ENCODE peak calls at places on chromosome 4, in four cellular contexts. One of them, this sample, is unnamed.

GRCh38 chr4:112448211-112448745 is 67.7 kb downstream of the NEUROG2 start:
- DNase-seq in trophoblast cell: no peak
- DNase-seq in epithelial cell of esophagus: peak; percentile 22
- DNase-seq in activated CD4-positive, alpha-beta T cell treated with anti-CD3 and anti-CD28 coated beads for 24 hours: no peak
- DNase-seq in this sample: peak; percentile 63

GRCh38 chr4:41569957-41570356 is 32.0 kb downstream of the LIMCH1 start:
- DNase-seq in epithelial cell of esophagus: no peak
- DNase-seq in trophoblast cell: no peak
- DNase-seq in activated CD4-positive, alpha-beta T cell treated with anti-CD3 and anti-CD28 coated beads for 24 hours: no peak
- DNase-seq in this sample: no peak

GRCh38 chr4:63708661-63709060 is 700.6 kb downstream of the TECRL start:
- DNase-seq in activated CD4-positive, alpha-beta T cell treated with anti-CD3 and anti-CD28 coated beads for 24 hours: no peak
- DNase-seq in trophoblast cell: no peak
- DNase-seq in epithelial cell of esophagus: no peak
- DNase-seq in this sample: no peak

GRCh38 chr4:119204898-119205297 is 7.6 kb upstream of the USP53 start:
- DNase-seq in trophoblast cell: no peak
- DNase-seq in activated CD4-positive, alpha-beta T cell treated with anti-CD3 and anti-CD28 coated beads for 24 hours: no peak
- DNase-seq in epithelial cell of esophagus: no peak
- DNase-seq in this sample: no peak

GRCh38 chr4:100098681-100099080 is 91.6 kb downstream of the DDIT4L start:
- DNase-seq in epithelial cell of esophagus: no peak
- DNase-seq in activated CD4-positive, alpha-beta T cell treated with anti-CD3 and anti-CD28 coated beads for 24 hours: no peak
- DNase-seq in trophoblast cell: no peak
- DNase-seq in this sample: no peak

GRCh38 chr4:2272026-2272827 is 10.3 kb upstream of the MXD4 start:
- DNase-seq in epithelial cell of esophagus: no peak
- DNase-seq in trophoblast cell: no peak
- DNase-seq in activated CD4-positive, alpha-beta T cell treated with anti-CD3 and anti-CD28 coated beads for 24 hours: no peak
- DNase-seq in this sample: no peak

GRCh38 chr4:156194896-156195295 is 241.2 kb upstream of the CTSO start:
- DNase-seq in trophoblast cell: peak; percentile 89
- DNase-seq in epithelial cell of esophagus: peak; percentile 69
- DNase-seq in activated CD4-positive, alpha-beta T cell treated with anti-CD3 and anti-CD28 coated beads for 24 hours: no peak
- DNase-seq in this sample: peak; percentile 71

GRCh38 chr4:41215155-41215554 is 813 bp upstream of the APBB2 start:
- DNase-seq in epithelial cell of esophagus: no peak
- DNase-seq in activated CD4-positive, alpha-beta T cell treated with anti-CD3 and anti-CD28 coated beads for 24 hours: no peak
- DNase-seq in trophoblast cell: no peak
- DNase-seq in this sample: no peak

GRCh38 chr4:110512901-110513300 is 36.9 kb downstream of the ENPEP start:
- DNase-seq in epithelial cell of esophagus: no peak
- DNase-seq in trophoblast cell: no peak
- DNase-seq in activated CD4-positive, alpha-beta T cell treated with anti-CD3 and anti-CD28 coated beads for 24 hours: no peak
- DNase-seq in this sample: no peak